ENCODE peak calls at places on chromosome 1, in five cellular contexts. One of them, this sample, is unnamed.

GRCh38 chr1:46622341-46622740 is 5.7 kb upstream of the MOB3C start:
- DNase-seq in SK-N-SH: no peak
- DNase-seq in GM23338: peak; percentile 76
- DNase-seq in neural progenitor cell: no peak
- DNase-seq in HCT116: no peak
- DNase-seq in this sample: no peak

GRCh38 chr1:118866330-118866729 is 121.8 kb downstream of the TBX15 start:
- DNase-seq in SK-N-SH: no peak
- DNase-seq in GM23338: no peak
- DNase-seq in neural progenitor cell: no peak
- DNase-seq in HCT116: no peak
- DNase-seq in this sample: no peak

GRCh38 chr1:246184503-246184902 is 322.6 kb downstream of the SMYD3 start:
- DNase-seq in SK-N-SH: no peak
- DNase-seq in GM23338: no peak
- DNase-seq in neural progenitor cell: no peak
- DNase-seq in HCT116: no peak
- DNase-seq in this sample: no peak

GRCh38 chr1:165216254-165216653 is 140.3 kb downstream of the LMX1A start:
- DNase-seq in SK-N-SH: no peak
- DNase-seq in GM23338: no peak
- DNase-seq in neural progenitor cell: no peak
- DNase-seq in HCT116: no peak
- DNase-seq in this sample: no peak

GRCh38 chr1:157798211-157798610 is 21.3 kb upstream of the FCRL2 start:
- DNase-seq in SK-N-SH: no peak
- DNase-seq in GM23338: no peak
- DNase-seq in neural progenitor cell: no peak
- DNase-seq in HCT116: no peak
- DNase-seq in this sample: no peak

GRCh38 chr1:181255270-181255929 is 166.9 kb downstream of the IER5 start:
- DNase-seq in SK-N-SH: no peak
- DNase-seq in GM23338: no peak
- DNase-seq in neural progenitor cell: no peak
- DNase-seq in HCT116: no peak
- DNase-seq in this sample: peak; percentile 74

GRCh38 chr1:177505905-177506590 is 335.3 kb downstream of the BRINP2 start:
- DNase-seq in SK-N-SH: no peak
- DNase-seq in GM23338: no peak
- DNase-seq in neural progenitor cell: no peak
- DNase-seq in HCT116: no peak
- DNase-seq in this sample: no peak

GRCh38 chr1:30412241-30413110 is 310.9 kb downstream of the MATN1 start:
- DNase-seq in SK-N-SH: no peak
- DNase-seq in GM23338: no peak
- DNase-seq in neural progenitor cell: no peak
- DNase-seq in HCT116: no peak
- DNase-seq in this sample: peak; percentile 49

GRCh38 chr1:11918779-11919519 is 7.3 kb downstream of the KIAA2013 start:
- DNase-seq in SK-N-SH: no peak
- DNase-seq in GM23338: no peak
- DNase-seq in neural progenitor cell: no peak
- DNase-seq in HCT116: no peak
- DNase-seq in this sample: peak; percentile 38

GRCh38 chr1:223825767-223826461 is 19.8 kb downstream of the TP53BP2 start:
- DNase-seq in SK-N-SH: no peak
- DNase-seq in GM23338: no peak
- DNase-seq in neural progenitor cell: no peak
- DNase-seq in HCT116: no peak
- DNase-seq in this sample: no peak
- H2AFZ ChIP-seq in SK-N-SH: no peak overlapping the region
- H2AFZ ChIP-seq in GM23338: no peak overlapping the region
- H2AFZ ChIP-seq in neural progenitor cell: no peak overlapping the region
- H2AFZ ChIP-seq in HCT116: no peak overlapping the region
- H2AFZ ChIP-seq in this sample: no peak overlapping the region

DNA sequence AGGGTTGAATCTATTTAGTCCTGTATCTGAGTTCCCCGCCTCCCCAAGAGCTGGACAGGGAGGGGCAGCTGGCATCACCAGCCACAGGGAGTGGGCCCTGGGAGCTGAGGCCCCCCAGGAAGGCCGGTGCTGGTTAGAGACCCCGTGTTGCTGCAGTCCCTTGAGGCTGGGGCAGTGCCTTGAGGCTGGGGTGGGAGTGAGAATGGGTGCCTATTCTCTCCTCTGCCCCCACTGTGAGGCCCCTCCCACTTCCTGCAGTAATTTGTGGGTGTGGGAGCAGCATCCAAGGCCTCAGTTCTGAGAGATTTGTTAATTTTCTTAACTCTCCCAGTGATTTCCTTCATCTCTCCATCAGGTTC is 2.5 kb upstream of the TRAPPC3 start:
- DNase-seq in SK-N-SH: no peak
- DNase-seq in GM23338: no peak
- DNase-seq in neural progenitor cell: no peak
- DNase-seq in HCT116: no peak
- DNase-seq in this sample: no peak
- TF ChIP-seq EZH2phosphoT487 in SK-N-SH: no peak
- TF ChIP-seq EZH2phosphoT487 in GM23338: no peak
- TF ChIP-seq EZH2phosphoT487 in neural progenitor cell: no peak
- TF ChIP-seq EZH2phosphoT487 in HCT116: no peak
- TF ChIP-seq EZH2phosphoT487 in this sample: no peak

DNA sequence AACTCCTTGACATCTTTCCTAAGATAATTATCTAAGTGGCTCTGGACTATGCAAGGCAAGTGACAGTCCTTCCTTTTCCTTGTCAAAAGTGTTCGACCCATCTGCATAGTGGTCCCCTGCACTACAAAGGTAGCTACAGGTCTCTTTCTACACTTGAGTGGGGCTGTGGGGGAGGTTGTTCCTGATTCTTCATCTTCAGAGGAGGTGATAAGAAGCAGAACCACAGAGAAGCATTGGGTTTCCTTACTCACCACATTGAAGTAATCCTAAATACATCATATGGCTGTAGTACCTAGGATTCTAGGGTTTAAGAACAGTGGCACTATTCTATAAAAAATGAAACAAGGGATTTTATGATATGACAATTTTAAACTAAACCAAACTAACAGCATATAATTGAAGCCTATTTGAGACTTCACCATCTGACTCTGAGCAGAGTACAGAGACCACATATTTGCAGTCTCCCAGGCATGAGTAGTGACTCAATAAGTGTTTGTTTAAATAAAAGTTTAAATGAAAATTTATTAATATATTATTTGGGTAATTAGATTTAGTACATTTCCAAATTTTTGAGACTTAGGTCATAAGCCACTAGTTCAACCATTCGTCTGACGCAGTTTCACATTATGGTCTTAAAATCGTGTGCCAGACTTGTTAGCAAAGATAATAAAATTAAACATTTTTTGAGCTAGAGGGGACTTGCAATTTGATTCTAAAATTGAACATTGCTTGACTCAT is 54.9 kb upstream of the NEK7 start:
- DNase-seq in SK-N-SH: no peak
- DNase-seq in GM23338: no peak
- DNase-seq in neural progenitor cell: no peak
- DNase-seq in HCT116: no peak
- DNase-seq in this sample: no peak
- H2AFZ ChIP-seq in SK-N-SH: peak overlapping the region; percentile 80
- H2AFZ ChIP-seq in GM23338: no peak overlapping the region
- H2AFZ ChIP-seq in neural progenitor cell: peak overlapping the region; percentile 0
- H2AFZ ChIP-seq in HCT116: no peak overlapping the region
- H2AFZ ChIP-seq in this sample: no peak overlapping the region

GRCh38 chr1:214740471-214740870 is 137.5 kb downstream of the CENPF start:
- DNase-seq in SK-N-SH: no peak
- DNase-seq in GM23338: no peak
- DNase-seq in neural progenitor cell: no peak
- DNase-seq in HCT116: no peak
- DNase-seq in this sample: no peak

DNA sequence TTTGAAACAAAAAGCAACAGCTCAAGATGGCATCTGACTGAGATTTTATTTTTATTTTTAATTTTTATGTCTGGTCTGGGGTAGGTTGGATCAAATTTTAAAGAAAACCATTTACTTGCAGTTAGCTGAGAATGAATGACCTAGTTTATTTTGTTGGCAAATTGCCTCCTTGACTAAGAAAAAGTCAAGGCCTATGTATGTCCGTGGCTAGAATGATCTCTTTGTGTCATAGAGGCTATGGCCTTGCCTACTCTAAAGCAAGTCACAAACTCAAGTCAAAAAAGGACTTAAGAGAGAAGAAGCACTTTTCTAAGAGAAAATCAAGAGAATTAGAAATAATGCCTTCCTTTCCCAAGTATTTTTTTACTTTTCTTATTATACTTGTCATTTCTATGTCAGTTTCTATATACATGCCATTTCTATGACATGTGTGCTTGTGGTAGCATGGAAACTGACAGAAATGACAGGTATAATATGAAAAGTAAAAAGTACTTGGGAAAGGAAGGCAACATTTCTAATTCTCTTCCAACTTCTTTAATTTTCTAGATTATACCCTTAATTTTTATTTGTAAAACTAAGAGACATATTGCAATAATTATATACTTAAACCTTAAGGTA is 136.7 kb downstream of the CENPF start:
- DNase-seq in SK-N-SH: no peak
- DNase-seq in GM23338: no peak
- DNase-seq in neural progenitor cell: no peak
- DNase-seq in HCT116: no peak
- DNase-seq in this sample: no peak
- TF ChIP-seq EZH2phosphoT487 in SK-N-SH: no peak
- TF ChIP-seq EZH2phosphoT487 in GM23338: no peak
- TF ChIP-seq EZH2phosphoT487 in neural progenitor cell: no peak
- TF ChIP-seq EZH2phosphoT487 in HCT116: no peak
- TF ChIP-seq EZH2phosphoT487 in this sample: no peak